ENCODE peak calls at places on chromosome 12, in seven cellular contexts. J is GM12878, R is H1, U is NB4, T is A549, M is WTC11, I is K562. C is an unnamed sample.

GRCh38 chr12:109836916-109837315 is 3.7 kb upstream of the TRPV4 start:
- DNase-seq in J (no peak), R (no peak), U (no peak), T (no peak), M (no peak), I (no peak), C (no peak)

GRCh38 chr12:131831635-131832041 is 3.4 kb downstream of the MMP17 start:
- DNase-seq in J (no peak), R (no peak), U (no peak), T (no peak), M (no peak), I (peak), C (no peak)

GRCh38 chr12:40104461-40105264 is 1.2 kb downstream of the SLC2A13 start:
- DNase-seq in J (no peak), R (no peak), U (no peak), T (peak), M (no peak), I (peak), C (no peak)

GRCh38 chr12:132470417-132470816 is 19.5 kb upstream of the FBRSL1 start:
- DNase-seq in J (no peak), R (no peak), U (peak), T (no peak), M (no peak), I (no peak), C (no peak)

GRCh38 chr12:96036765-96037455 is 1.5 kb upstream of the LTA4H start:
- DNase-seq in J (no peak), R (no peak), U (peak), T (no peak), M (no peak), I (no peak), C (no peak)

GRCh38 chr12:97404549-97404948 is 58.1 kb upstream of the RMST start:
- DNase-seq in J (peak), R (peak), U (peak), T (peak), M (peak), I (peak), C (peak)

GRCh38 chr12:19209636-19210035 is 80.1 kb downstream of the PLEKHA5 start:
- DNase-seq in J (no peak), R (no peak), U (no peak), T (no peak), M (no peak), I (no peak), C (no peak)

GRCh38 chr12:46788247-46788887 is 37.4 kb downstream of the SLC38A4 start:
- DNase-seq in J (no peak), R (no peak), U (no peak), T (no peak), M (no peak), I (no peak), C (peak)

GRCh38 chr12:12986775-12987332 is 13.2 kb downstream of the HEBP1 start:
- DNase-seq in J (no peak), R (no peak), U (no peak), T (no peak), M (no peak), I (no peak), C (no peak)

GRCh38 chr12:126084480-126084879 is 1019.2 kb downstream of the AACS start:
- DNase-seq in J (no peak), R (no peak), U (no peak), T (no peak), M (no peak), I (no peak), C (no peak)

GRCh38 chr12:7090222-7090998 is 1.8 kb downstream of the C1R start:
- DNase-seq in J (no peak), R (no peak), U (no peak), T (no peak), M (peak), I (no peak), C (no peak)

GRCh38 chr12:105025890-105026289 is 39.8 kb downstream of the NOPCHAP1 start:
- DNase-seq in J (no peak), R (no peak), U (no peak), T (no peak), M (no peak), I (no peak), C (peak)

GRCh38 chr12:41967668-41968649 is 176.7 kb downstream of the GXYLT1 start:
- DNase-seq in J (no peak), R (peak), U (no peak), T (no peak), M (peak), I (no peak), C (peak)

DNA sequence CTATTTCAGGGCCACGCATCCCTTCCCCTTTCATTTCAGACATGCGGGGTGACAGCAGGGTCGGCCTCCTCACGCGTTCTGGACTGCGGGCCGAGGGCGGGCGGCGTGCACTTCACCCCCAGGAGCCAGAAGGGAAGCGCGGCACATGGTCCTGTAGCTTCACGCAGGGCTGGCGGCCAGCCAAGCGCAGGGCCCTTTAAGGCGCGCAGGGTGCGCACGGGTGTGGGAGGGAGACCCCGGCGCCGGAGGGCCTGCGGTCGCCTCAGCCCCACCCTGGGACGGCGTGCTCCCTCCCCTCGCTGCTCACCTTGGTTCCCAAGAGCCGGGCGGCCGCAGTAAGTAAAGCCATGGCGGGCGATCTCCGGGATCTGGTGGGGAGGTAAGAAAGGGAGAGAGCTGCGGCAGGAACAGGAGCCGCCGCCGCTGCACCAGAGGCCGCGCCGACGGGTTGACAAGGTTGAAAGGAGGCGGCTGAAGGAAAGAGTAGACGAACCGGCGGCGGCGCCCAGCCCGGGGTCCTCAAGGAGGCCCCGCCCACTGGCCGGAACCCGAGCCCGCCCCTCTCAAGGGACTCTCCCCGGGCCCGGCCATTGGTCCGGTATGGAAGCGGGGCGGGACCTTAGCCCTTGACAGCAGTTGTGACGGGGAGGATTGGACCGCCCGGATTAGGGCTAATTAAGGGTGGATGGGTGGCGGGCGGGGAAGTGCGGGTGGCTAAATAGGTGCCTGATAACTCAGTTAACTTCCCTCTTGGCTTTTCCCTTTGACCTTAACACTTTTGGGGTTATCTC is at the start of gene CS:
- DNase-seq in J (peak), R (peak), U (peak), T (peak), M (peak), I (peak), C (peak)
- TF ChIP-seq CTCF in J (no peak), R (no peak), U (no peak), T (no peak), M (no peak), I (no peak), C (no peak)

DNA sequence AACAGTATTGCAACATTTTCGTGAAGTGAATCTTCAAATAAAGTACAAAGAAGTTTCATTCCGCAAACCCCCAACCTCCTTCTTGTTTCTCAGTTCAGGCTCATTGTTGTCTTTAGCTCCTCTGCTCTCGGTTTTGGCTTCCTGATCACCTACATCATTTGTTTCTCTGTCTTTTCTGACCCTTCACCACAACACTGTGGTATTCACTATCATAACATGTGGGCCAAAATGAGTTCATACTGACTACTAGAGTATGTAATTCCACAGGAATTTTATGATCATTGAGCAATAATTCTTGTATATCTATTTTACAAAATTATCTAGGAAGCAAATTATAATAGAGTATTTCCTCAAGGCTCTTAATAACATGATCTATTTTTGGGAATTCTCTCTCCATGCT is 266.8 kb downstream of the ADAMTS20 start:
- DNase-seq in J (no peak), R (no peak), U (no peak), T (no peak), M (no peak), I (no peak), C (peak)
- TF ChIP-seq MAX in J (no peak), R (no peak), U (no peak), T (no peak), M (no peak), I (no peak), C (no peak)

DNA sequence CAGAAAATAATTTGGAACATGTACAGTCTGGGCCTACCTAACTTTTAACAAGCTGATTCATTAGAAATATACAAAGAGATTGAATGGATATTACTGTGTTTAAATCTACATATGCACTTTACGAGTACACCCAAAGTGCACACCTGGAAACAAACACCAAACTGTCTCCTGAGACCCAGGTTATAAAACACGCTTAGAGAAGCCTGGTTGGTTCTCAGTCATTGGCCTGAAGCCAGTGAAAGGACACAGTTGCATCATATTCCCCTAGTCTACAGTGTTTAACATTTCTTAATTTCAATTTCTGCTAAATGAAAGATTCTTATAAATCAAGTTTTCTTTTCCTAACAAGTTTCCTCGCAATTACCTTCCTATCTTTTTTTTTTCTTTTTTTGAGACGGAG is 209.5 kb downstream of the FBXL14 start:
- DNase-seq in J (no peak), R (no peak), U (no peak), T (no peak), M (no peak), I (no peak), C (no peak)
- TF ChIP-seq CTCF in J (no peak), R (no peak), U (no peak), T (no peak), M (no peak), I (no peak), C (no peak)

GRCh38 chr12:11897923-11898322 is 172.8 kb upstream of the BCL2L14 start:
- DNase-seq in J (no peak), R (no peak), U (no peak), T (no peak), M (no peak), I (no peak), C (no peak)

GRCh38 chr12:11894890-11895289 is 175.8 kb upstream of the BCL2L14 start:
- DNase-seq in J (peak), R (no peak), U (no peak), T (no peak), M (no peak), I (no peak), C (no peak)

GRCh38 chr12:11896530-11896929 is 174.2 kb upstream of the BCL2L14 start:
- DNase-seq in J (no peak), R (no peak), U (no peak), T (no peak), M (no peak), I (no peak), C (no peak)

GRCh38 chr12:11893998-11894397 is 176.7 kb upstream of the BCL2L14 start:
- DNase-seq in J (no peak), R (no peak), U (no peak), T (no peak), M (no peak), I (no peak), C (no peak)

DNA sequence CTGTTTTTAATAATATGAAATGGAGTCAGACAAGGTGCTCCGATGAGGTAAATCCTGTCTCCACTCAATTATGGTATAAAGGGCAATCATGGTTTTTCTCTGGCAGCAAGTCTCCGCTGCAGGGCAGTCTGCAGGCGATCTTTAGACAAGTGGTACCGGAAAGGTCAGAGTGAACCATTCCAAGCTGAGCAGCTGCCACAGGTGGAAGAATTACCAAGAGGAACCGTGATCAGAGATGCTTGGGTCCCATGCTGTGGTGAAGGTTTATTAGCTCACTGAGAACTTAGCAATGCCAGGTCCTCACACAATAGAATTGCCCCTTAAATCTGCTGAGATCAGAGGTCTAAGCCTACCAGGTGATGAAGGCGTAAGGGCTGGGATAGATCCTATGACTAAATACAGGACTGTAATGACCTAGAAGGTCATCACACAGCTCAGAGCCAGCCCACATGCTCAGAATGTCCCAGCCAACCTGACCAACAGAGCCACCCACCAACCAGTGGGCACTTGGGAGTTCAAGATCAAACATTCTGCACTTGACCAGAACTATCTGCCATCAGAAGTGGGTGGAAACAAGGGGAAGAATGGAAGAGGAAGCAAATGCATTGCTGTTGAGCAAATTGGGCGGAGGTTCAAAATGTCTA is 175.2 kb upstream of the BCL2L14 start:
- DNase-seq in J (no peak), R (no peak), U (peak), T (no peak), M (no peak), I (no peak), C (no peak)
- TF ChIP-seq MAX in J (no peak), R (no peak), U (no peak), T (no peak), M (no peak), I (no peak), C (no peak)

DNA sequence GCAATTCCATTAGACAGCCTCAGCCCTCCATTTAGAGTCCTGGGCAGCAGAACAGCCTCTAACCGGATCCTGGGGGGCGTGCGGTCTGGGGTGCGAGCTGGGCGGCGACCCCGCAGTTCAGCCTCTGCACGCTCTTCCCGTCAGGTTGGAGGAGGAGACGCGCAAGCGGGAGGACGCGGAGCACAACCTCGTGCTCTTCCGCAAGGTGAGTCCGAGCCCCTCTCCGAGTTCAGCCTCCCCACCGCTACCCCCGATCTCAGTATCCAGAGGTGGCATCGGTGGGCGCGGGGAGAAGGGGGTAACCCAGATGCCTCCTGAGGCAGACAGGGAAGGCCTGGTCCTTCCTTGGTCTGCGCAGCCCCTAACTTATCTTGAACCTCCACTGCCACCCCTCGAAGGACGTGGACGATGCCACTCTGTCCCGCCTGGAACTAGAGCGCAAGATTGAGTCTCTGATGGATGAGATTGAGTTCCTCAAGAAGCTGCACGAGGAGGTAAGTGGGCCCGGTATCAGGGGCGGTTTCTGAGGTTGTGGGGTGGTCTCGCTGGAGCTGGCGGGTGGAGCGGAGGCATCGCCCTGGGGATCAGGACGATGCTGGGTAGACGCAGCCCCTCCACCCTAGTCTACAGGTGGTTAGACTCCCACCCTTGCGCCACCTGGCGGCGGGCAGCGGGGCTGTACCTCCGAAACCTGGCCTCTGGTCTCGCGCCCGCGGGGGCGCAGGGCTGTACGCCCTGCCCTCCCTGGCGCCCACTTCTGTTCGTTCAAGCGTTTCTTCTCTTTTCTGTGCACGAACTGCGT is 1.3 kb downstream of the PRPH start:
- DNase-seq in J (no peak), R (peak), U (peak), T (peak), M (peak), I (peak), C (no peak)
- TF ChIP-seq CTCF in J (peak), R (peak), U (peak), T (peak), M (peak), I (peak), C (peak)

GRCh38 chr12:81598205-81598604 is 160.9 kb downstream of the PPFIA2 start:
- DNase-seq in J (no peak), R (no peak), U (no peak), T (no peak), M (no peak), I (no peak), C (no peak)
- TF ChIP-seq MAX in J (no peak), R (no peak), U (no peak), T (no peak), M (no peak), I (no peak), C (no peak)